ENCODE peak calls at places on chromosome 20, in five cellular contexts. U is neural progenitor cell, D is GM23248, N is MM.1S, G is H1. S is an unnamed sample.

GRCh38 chr20:7841967-7842301 is 98.3 kb downstream of the HAO1 start:
- DNase-seq in U (peak), D (peak), N (no peak), G (peak), S (peak)

GRCh38 chr20:57465943-57466342 is 59.0 kb downstream of the CTCFL start:
- DNase-seq in N (no peak), D (no peak), U (no peak), G (no peak), S (no peak)

GRCh38 chr20:967796-968742 is 34.0 kb downstream of the RSPO4 start:
- DNase-seq in U (peak), G (no peak), D (peak), N (peak), S (no peak)

GRCh38 chr20:54069501-54069971 is 858 bp downstream of the BCAS1 start:
- DNase-seq in D (no peak), U (peak), N (no peak), G (peak), S (no peak)

GRCh38 chr20:43974665-43975064 is 60.0 kb downstream of the TOX2 start:
- DNase-seq in U (no peak), N (no peak), G (no peak), D (no peak), S (no peak)

GRCh38 chr20:20520776-20521175 is 152.9 kb downstream of the INSM1 start:
- DNase-seq in N (no peak), G (no peak), D (peak), U (no peak), S (peak)

GRCh38 chr20:48877299-48877698 is 44.2 kb upstream of the ARFGEF2 start:
- DNase-seq in N (no peak), G (no peak), D (peak), U (no peak), S (no peak)

GRCh38 chr20:35555951-35556645 is 14.2 kb downstream of the ERGIC3 start:
- DNase-seq in N (no peak), U (no peak), G (no peak), D (no peak), S (no peak)

GRCh38 chr20:17786221-17786718 is 86.5 kb downstream of the BANF2 start:
- DNase-seq in N (no peak), U (no peak), G (no peak), D (peak), S (no peak)

GRCh38 chr20:52244702-52245101 is 53.1 kb upstream of the ZFP64 start:
- DNase-seq in G (no peak), N (no peak), D (no peak), U (no peak), S (no peak)

GRCh38 chr20:56247954-56248782 is at the start of gene MC3R:
- DNase-seq in G (peak), U (peak), N (peak), D (peak), S (no peak)

GRCh38 chr20:57844626-57845596 is 135.1 kb upstream of the PMEPA1 start:
- DNase-seq in U (no peak), G (no peak), N (no peak), D (no peak), S (no peak)

GRCh38 chr20:51789434-51789833 is 12.9 kb downstream of the SALL4 start:
- DNase-seq in D (no peak), N (no peak), U (no peak), G (no peak), S (no peak)

GRCh38 chr20:54651252-54651651 is 175.9 kb downstream of the DOK5 start:
- DNase-seq in N (no peak), U (no peak), G (no peak), D (no peak), S (no peak)

GRCh38 chr20:51413753-51414323 is 128.7 kb downstream of the NFATC2 start:
- DNase-seq in D (no peak), G (no peak), N (peak), U (no peak), S (no peak)

GRCh38 chr20:58719258-58719657 is 26.7 kb downstream of the NPEPL1 start:
- DNase-seq in U (no peak), G (no peak), N (no peak), D (no peak), S (no peak)

GRCh38 chr20:45041464-45042337 is 59.2 kb downstream of the KCNS1 start:
- DNase-seq in N (no peak), U (no peak), G (no peak), D (peak), S (peak)

DNA sequence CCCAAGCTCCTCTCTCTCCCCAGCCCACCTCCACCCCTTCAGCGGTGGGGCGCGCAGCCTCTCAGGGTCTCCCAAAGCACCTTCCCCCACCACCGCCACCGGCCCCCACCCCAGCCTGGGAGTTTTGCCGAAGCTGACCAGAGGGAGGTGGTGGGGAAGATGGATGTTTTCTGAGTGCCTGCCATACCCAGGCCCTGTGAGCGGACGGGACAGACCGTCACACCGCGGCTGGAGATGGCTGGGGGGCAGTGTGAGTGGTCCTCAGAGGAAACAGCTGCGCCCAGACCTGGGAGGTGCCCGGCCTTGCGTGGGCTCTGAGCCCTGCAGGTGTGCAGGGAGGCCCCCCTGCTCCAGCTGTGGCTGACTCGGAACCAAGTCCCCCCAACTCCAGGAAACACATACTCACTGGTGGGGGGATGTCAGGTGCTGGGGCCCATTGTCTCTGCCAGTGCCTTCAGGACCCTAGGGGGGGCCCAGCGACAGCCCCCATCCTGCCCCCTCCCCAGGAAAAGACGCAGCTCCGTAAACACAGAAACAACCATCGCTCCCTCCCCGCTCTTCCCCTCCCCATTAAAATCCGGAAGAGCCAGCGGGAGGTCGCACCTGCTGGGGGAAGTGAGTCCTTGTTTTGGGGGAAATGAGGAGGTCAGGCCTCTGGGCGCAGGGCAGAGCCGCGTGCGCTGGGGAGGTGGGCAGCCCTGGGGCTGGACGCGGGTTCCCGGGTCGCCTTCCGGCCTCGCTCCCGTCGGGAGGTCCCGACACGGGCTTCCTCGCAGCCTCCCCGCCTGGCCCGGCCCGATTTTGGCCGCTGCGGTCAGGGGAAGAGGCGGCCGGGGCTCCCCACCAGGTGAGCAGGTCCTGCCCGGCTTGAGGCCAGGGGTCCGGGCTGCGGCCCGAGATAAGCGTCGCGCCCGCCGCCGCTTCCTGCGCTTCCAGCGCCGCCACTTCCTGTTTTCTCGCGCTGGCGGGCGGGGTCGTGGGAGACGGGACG is 6.1 kb downstream of the C20orf204 start:
- DNase-seq in D (no peak), N (no peak), G (no peak), U (peak), S (no peak)
- TF ChIP-seq EZH2 in D (peak), N (peak), G (peak), U (peak), S (no peak)

DNA sequence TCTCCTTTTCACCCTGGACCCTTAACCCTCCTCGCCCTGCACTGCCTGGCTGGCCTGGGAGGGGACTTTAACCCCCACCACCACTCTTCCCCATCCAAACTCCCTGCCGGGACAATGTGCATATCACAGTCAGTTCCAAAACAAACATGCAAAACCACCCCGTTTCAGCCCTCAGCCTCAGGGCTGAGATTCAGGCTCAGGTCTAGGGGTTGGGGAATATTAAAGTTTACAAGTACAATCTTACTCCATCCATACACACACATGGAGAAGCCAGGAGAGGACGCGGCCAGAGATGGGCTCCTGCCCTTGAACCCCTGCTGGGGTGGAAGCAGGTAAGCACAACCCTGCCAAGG is 534 bp downstream of the KIAA1755 start:
- DNase-seq in N (no peak), U (no peak), G (no peak), D (peak), S (no peak)
- TF ChIP-seq EZH2 in N (no peak), U (no peak), G (no peak), D (no peak), S (peak)

GRCh38 chr20:25487975-25488374 is 80.5 kb downstream of the GINS1 start:
- DNase-seq in G (no peak), U (no peak), D (no peak), N (no peak), S (no peak)

GRCh38 chr20:25486377-25486776 is 78.9 kb downstream of the GINS1 start:
- DNase-seq in D (peak), U (no peak), G (no peak), N (no peak), S (no peak)

GRCh38 chr20:25485872-25486271 is 78.4 kb downstream of the GINS1 start:
- DNase-seq in D (no peak), U (no peak), N (no peak), G (no peak), S (no peak)

GRCh38 chr20:25489221-25489863 is 81.9 kb downstream of the GINS1 start:
- DNase-seq in G (no peak), D (no peak), N (no peak), U (no peak), S (no peak)

DNA sequence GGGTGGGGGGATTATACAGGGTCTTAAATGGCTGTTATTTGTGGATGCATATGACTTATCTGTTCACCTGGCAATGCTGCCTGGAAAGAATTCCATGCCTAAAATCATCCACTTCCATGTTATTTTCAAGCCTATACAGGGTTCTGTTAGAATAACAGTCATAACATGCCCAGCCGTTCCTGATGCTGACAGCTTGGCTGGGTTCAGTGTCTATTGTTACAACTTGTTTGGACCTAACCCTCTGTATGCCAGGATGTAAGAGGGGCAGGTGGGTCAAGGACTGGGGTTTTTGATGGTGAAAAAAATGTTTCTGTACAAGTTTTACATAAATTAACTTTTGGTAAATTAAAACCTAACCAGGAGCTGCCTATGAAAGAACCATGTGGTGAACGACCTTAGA is 79.8 kb downstream of the GINS1 start:
- DNase-seq in G (no peak), U (no peak), D (peak), N (no peak), S (no peak)
- TF ChIP-seq EZH2 in G (no peak), U (no peak), D (no peak), N (no peak), S (no peak)

GRCh38 chr20:63148696-63149095 is 67.2 kb downstream of the YTHDF1 start:
- DNase-seq in G (no peak), N (no peak), D (no peak), U (no peak), S (no peak)

GRCh38 chr20:63147532-63147931 is 68.4 kb downstream of the YTHDF1 start:
- DNase-seq in N (no peak), D (no peak), U (no peak), G (no peak), S (no peak)

GRCh38 chr20:63141531-63141930 is 74.4 kb downstream of the YTHDF1 start:
- DNase-seq in D (no peak), U (no peak), N (no peak), G (no peak), S (no peak)

GRCh38 chr20:63142933-63143332 is 73.0 kb downstream of the YTHDF1 start:
- DNase-seq in N (no peak), D (no peak), G (no peak), U (no peak), S (no peak)

DNA sequence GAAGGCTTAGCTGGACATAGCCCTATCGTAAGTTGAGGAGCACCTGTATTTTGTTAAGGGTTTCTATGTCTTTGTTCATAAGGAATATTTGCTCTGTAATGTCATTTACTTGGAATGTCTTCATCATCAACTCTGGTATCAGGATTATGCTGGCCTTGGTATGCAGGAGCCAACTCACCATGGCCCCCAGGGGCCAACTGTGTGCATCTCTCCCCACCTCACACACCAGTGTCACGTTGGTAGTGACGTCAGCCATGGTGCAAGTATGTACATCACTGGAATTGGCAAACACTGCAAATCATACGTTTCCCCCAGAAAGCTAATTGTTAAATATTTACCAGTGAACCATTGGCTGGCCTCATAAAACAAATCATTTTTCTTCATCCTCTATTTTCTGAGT is 70.8 kb downstream of the YTHDF1 start:
- DNase-seq in U (no peak), G (no peak), D (no peak), N (no peak), S (no peak)
- TF ChIP-seq EZH2 in U (no peak), G (no peak), D (no peak), N (no peak), S (no peak)

DNA sequence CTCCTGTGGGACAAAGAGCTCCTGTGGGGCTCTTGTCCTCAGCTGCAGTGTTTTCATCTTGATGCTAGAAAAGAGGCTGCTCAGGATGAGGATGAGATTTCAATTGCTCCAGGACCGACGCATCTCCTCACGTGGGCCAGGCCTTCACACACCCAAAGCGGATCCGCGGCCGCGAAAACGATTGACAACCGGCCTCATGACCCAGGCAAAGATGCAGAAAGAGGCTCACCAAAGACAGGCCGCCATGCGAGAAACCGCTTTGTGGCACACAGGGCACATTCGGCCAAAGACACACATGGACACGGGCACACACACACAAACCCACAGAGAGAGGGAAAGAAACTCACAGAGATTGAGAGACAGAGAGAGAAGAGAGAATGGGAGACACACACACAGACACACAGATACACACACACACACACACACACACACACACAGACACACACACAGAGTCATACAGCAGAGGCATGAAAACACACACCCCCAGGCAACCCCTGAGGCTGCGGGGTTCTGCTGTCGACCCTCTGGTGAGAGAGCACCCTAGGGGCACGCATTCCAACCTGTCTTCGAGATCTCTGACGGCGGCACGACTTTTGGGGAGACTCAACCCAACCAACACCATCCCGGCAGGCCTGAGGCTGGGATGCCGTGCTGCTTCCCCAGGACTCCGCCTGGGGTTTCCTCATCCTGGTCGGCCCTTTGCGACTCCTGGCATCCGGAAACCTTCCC is 168.5 kb upstream of the ZNF337 start:
- DNase-seq in N (no peak), G (no peak), D (no peak), U (no peak), S (no peak)
- TF ChIP-seq EZH2 in N (no peak), G (no peak), D (no peak), U (no peak), S (no peak)

GRCh38 chr20:64247312-64247627 is 8.3 kb upstream of the PCMTD2 start:
- DNase-seq in N (no peak), D (no peak), U (no peak), G (no peak), S (no peak)
- TF ChIP-seq EZH2 in N (no peak), D (no peak), U (no peak), G (no peak), S (no peak)

DNA sequence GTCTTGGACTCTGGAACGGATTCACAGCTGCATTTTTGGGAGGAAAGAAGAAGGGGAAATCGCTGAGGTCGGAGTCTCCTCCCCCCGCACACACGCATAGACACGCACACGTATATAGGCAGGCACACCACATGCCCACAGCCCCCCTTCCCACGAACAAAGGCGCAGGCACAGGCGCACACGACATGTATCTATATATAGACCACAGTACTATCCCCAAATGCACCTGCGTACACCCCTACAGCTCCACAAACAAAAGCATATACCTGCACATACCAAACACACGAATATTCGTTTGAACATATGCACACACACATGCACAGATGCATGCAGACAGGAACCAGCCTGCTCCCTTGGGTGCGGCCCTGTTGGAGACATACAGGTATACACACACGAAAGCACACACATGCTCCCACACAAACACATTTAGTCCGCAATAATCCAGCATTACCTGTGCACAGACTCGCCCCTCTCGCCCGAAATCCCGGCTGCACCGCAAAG is 1.2 kb downstream of the SLC32A1 start:
- DNase-seq in U (no peak), D (no peak), N (peak), G (no peak), S (no peak)
- TF ChIP-seq EZH2 in U (no peak), D (peak), N (no peak), G (no peak), S (no peak)

GRCh38 chr20:33277471-33278441 is 5.3 kb upstream of the BPIFB1 start:
- DNase-seq in N (no peak), G (no peak), D (no peak), U (peak), S (no peak)
- TF ChIP-seq EZH2 in N (no peak), G (no peak), D (no peak), U (no peak), S (no peak)

DNA sequence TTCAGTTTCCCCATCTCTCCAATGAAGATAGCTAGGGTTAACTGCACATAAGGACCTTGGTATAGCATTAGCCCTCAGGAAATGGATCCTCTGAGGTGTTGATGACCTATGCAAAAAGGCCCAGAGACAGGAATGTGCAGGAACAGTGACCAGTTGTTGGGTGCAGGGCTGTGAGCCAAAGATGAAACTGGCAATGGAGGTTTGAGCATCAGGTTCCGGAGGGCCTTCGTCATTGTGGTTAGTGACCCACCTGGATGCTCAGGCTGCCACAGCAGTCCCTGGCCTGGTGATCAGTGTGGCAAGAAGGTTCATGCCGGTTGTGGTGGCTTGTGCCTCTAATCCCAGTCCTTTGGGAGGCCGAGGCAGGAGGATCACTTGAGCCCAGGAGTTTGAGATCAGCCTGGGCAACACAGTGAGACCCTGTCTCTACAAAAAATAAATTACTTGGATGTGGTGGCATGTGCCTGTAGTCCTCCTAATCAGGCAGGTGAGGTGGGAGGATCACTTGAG is 43.7 kb downstream of the TM9SF4 start:
- DNase-seq in U (no peak), N (no peak), D (no peak), G (no peak), S (no peak)
- TF ChIP-seq EZH2 in U (no peak), N (no peak), D (no peak), G (no peak), S (no peak)